ENCODE peak calls at places on chromosomes 2 and 18, in eight cellular contexts. E is hepatocyte, H is GM04504, P is ascending aorta, L is mucosa of descending colon, M is non-pigmented ciliary epithelial cell, T is K562, W is mammary epithelial cell. O is an unnamed sample.

GRCh38 chr2:69309336-69310048 is 77.5 kb downstream of the GFPT1 start:
- DNase-seq in P (no peak), M (no peak), L (peak; percentile 71), T (peak; percentile 28), E (peak; percentile 65), H (no peak), W (no peak), O (peak; percentile 87)

GRCh38 chr2:160516547-160517365 is 23.1 kb upstream of the RBMS1 start:
- DNase-seq in H (no peak), L (no peak), W (peak; percentile 34), E (peak; percentile 6), P (no peak), M (no peak), T (no peak), O (peak; percentile 41)

GRCh38 chr2:37191253-37191652 is 2.8 kb upstream of the SULT6B1 start:
- DNase-seq in L (no peak), P (no peak), W (no peak), E (no peak), H (no peak), M (no peak), T (no peak), O (no peak)

GRCh38 chr2:43210467-43211303 is 15.7 kb downstream of the ZFP36L2 start:
- DNase-seq in M (no peak), P (no peak), H (peak; percentile 75), W (no peak), L (peak; percentile 70), T (peak; percentile 56), E (peak; percentile 80), O (no peak)

GRCh38 chr2:156031121-156031520 is 301.4 kb downstream of the NR4A2 start:
- DNase-seq in H (no peak), P (no peak), T (no peak), W (peak; percentile 17), M (no peak), L (no peak), E (no peak), O (no peak)

GRCh38 chr2:7931808-7932207 is 750.0 kb upstream of the ID2 start:
- DNase-seq in P (no peak), W (no peak), L (no peak), M (no peak), E (no peak), H (no peak), T (no peak), O (no peak)

GRCh38 chr2:195364015-195364965 is 292.7 kb upstream of the SLC39A10 start:
- DNase-seq in M (peak; percentile 61), W (peak; percentile 74), L (no peak), P (no peak), E (no peak), T (no peak), H (no peak), O (peak; percentile 25)

GRCh38 chr2:132736059-132736458 is 66.1 kb upstream of the LYPD1 start:
- DNase-seq in W (no peak), T (no peak), H (no peak), M (no peak), E (no peak), L (no peak), P (no peak), O (no peak)

GRCh38 chr2:237979331-237979730 is 12.5 kb downstream of the UBE2F start:
- DNase-seq in W (no peak), P (no peak), L (no peak), H (no peak), T (no peak), M (no peak), E (no peak), O (no peak)

GRCh38 chr2:164205347-164205746 is 415.9 kb downstream of the GRB14 start:
- DNase-seq in M (peak; percentile 80), L (no peak), W (peak; percentile 46), E (peak; percentile 4), H (peak; percentile 52), T (no peak), P (no peak), O (peak; percentile 52)

GRCh38 chr2:134704173-134704572 is 14.6 kb downstream of the TMEM163 start:
- DNase-seq in H (no peak), L (no peak), E (no peak), W (no peak), P (no peak), M (no peak), T (no peak), O (no peak)

GRCh38 chr2:127092951-127093516 is 13.9 kb downstream of the BIN1 start:
- DNase-seq in T (no peak), H (no peak), W (peak; percentile 9), E (no peak), P (no peak), M (no peak), L (peak; percentile 14), O (peak; percentile 40)

GRCh38 chr2:157056200-157056676 is 201.3 kb upstream of the GALNT5 start:
- DNase-seq in L (no peak), E (no peak), T (no peak), P (no peak), W (peak; percentile 68), M (peak; percentile 63), H (no peak), O (peak; percentile 66)

GRCh38 chr2:202429164-202429980 is 53.2 kb downstream of the BMPR2 start:
- DNase-seq in W (no peak), E (peak; percentile 17), H (peak; percentile 5), M (peak; percentile 35), T (no peak), P (no peak), L (no peak), O (no peak)

GRCh38 chr2:134917219-134917957 is 1.2 kb upstream of the CCNT2 start:
- DNase-seq in L (peak; percentile 57), E (peak; percentile 20), H (no peak), P (no peak), M (no peak), W (no peak), T (no peak), O (peak; percentile 14)

GRCh38 chr18:22342625-22343024 is 75.1 kb downstream of the CTAGE1 start:
- DNase-seq in M (no peak), P (no peak), T (peak; percentile 24), H (peak; percentile 24), W (peak; percentile 93), E (peak; percentile 52), L (peak; percentile 67), O (no peak)

GRCh38 chr18:70998490-70998889 is 709.6 kb downstream of the SOCS6 start:
- DNase-seq in P (no peak), W (no peak), M (no peak), L (no peak), T (no peak), H (no peak), E (no peak), O (peak; percentile 73)

GRCh38 chr18:48923746-48924580 is 26.8 kb downstream of the SMAD7 start:
- DNase-seq in H (peak; percentile 61), T (no peak), L (no peak), P (no peak), M (no peak), E (peak; percentile 76), W (peak; percentile 38), O (no peak)

GRCh38 chr2:218301176-218301819 is 9.0 kb upstream of the TMBIM1 start:
- DNase-seq in H (no peak), L (peak; percentile 79), T (peak; percentile 44), W (peak; percentile 74), M (peak; percentile 49), E (peak; percentile 94), P (no peak), O (peak; percentile 89)

GRCh38 chr2:218981390-218982311 is 3.3 kb downstream of the FEV start:
- DNase-seq in P (no peak), M (no peak), W (peak; percentile 50), T (no peak), E (peak; percentile 55), H (no peak), L (peak; percentile 53), O (peak; percentile 75)

GRCh38 chr18:22999212-22999611 is 66.1 kb downstream of the RBBP8 start:
- DNase-seq in H (no peak), T (no peak), W (no peak), P (no peak), E (no peak), M (peak; percentile 46), L (no peak), O (no peak)

GRCh38 chr2:157596992-157597681 is 31.5 kb downstream of the ACVR1C start:
- DNase-seq in H (no peak), M (no peak), P (no peak), W (peak; percentile 11), T (no peak), E (peak; percentile 49), L (no peak), O (peak; percentile 82)

GRCh38 chr2:69750246-69750645 is 8.3 kb downstream of the ANXA4 start:
- DNase-seq in P (no peak), L (no peak), T (no peak), E (no peak), M (no peak), H (no peak), W (no peak), O (no peak)

GRCh38 chr2:88131201-88131998 is 3.5 kb upstream of the FABP1 start:
- DNase-seq in P (no peak), L (peak; percentile 70), W (no peak), T (no peak), E (peak; percentile 26), M (no peak), H (no peak), O (peak; percentile 23)

GRCh38 chr2:182226807-182227206 is 200.0 kb downstream of the PDE1A start:
- DNase-seq in T (no peak), P (no peak), H (no peak), E (no peak), W (no peak), L (no peak), M (no peak), O (no peak)

GRCh38 chr2:64251497-64252277 is 107.5 kb upstream of the PELI1 start:
- DNase-seq in W (no peak), T (peak; percentile 14), P (no peak), M (no peak), H (no peak), L (no peak), E (no peak), O (no peak)

GRCh38 chr2:138959031-138959430 is 178.8 kb upstream of the NXPH2 start:
- DNase-seq in E (no peak), L (no peak), P (no peak), M (no peak), T (no peak), H (no peak), W (no peak), O (no peak)

GRCh38 chr2:152491139-152491472 is 156.1 kb downstream of the FMNL2 start:
- DNase-seq in W (no peak), L (no peak), T (no peak), P (no peak), E (no peak), H (no peak), M (no peak), O (no peak)

GRCh38 chr2:156956161-156956560 is 301.3 kb upstream of the GALNT5 start:
- DNase-seq in E (no peak), H (no peak), P (no peak), W (peak; percentile 55), M (no peak), T (no peak), L (no peak), O (no peak)

GRCh38 chr2:122368576-122369243 is 613.3 kb downstream of the TSN start:
- DNase-seq in P (no peak), H (no peak), E (no peak), W (no peak), L (no peak), M (no peak), T (no peak), O (no peak)

GRCh38 chr18:62396381-62396780 is 71.3 kb downstream of the TNFRSF11A start:
- DNase-seq in W (peak; percentile 24), P (no peak), M (no peak), T (no peak), E (no peak), H (no peak), L (no peak), O (peak; percentile 66)

GRCh38 chr2:43293744-43294695 is 67.6 kb upstream of the ZFP36L2 start:
- DNase-seq in L (no peak), M (peak; percentile 98), H (peak; percentile 93), E (peak; percentile 89), T (peak; percentile 62), P (no peak), W (peak; percentile 97), O (peak; percentile 85)

GRCh38 chr18:67665266-67665665 is 148.7 kb upstream of the DSEL start:
- DNase-seq in H (no peak), W (peak; percentile 41), P (no peak), T (no peak), L (no peak), M (no peak), E (no peak), O (no peak)

GRCh38 chr18:70373062-70373519 is 84.2 kb downstream of the SOCS6 start:
- DNase-seq in L (no peak), M (peak; percentile 65), W (peak; percentile 99), T (no peak), P (no peak), E (peak; percentile 46), H (peak; percentile 96), O (peak; percentile 62)

O was measured in DMS53.